ENCODE peak calls at places on chromosomes 1 and 21, in six cellular contexts. U is MM.1S; E is vagina; K is small intestine; S is CD4-positive, alpha-beta memory T cell; C is BE2C. H is an unnamed sample.

GRCh38 chr1:12600880-12601633 is 17.0 kb downstream of the DHRS3 start:
- DNase-seq in K (peak; percentile 64), E (no peak), S (peak; percentile 56), U (peak; percentile 28), C (no peak), H (peak; percentile 40)

GRCh38 chr1:30756545-30757195 is 904 bp downstream of the LAPTM5 start:
- DNase-seq in U (peak; percentile 76), K (peak; percentile 49), E (no peak), C (no peak), S (peak; percentile 73), H (no peak)

GRCh38 chr1:119004129-119004527 is 16.0 kb upstream of the TBX15 start:
- DNase-seq in C (no peak), S (no peak), E (peak; percentile 27), K (no peak), U (no peak), H (no peak)

GRCh38 chr1:203336097-203336496 is 14.8 kb downstream of the FMOD start:
- DNase-seq in U (no peak), C (no peak), K (no peak), S (no peak), E (no peak), H (no peak)

GRCh38 chr1:55245781-55246180 is 30.6 kb upstream of the USP24 start:
- DNase-seq in S (no peak), K (no peak), E (no peak), U (no peak), C (no peak), H (no peak)

GRCh38 chr1:229897540-229897939 is 169.5 kb upstream of the GALNT2 start:
- DNase-seq in U (no peak), K (no peak), C (no peak), S (no peak), E (no peak), H (no peak)

GRCh38 chr1:167442854-167443565 is 75.3 kb downstream of the CD247 start:
- DNase-seq in C (no peak), S (no peak), K (no peak), E (peak; percentile 84), U (no peak), H (no peak)

GRCh38 chr1:200895801-200896570 is 1.3 kb downstream of the INAVA start:
- DNase-seq in C (no peak), U (no peak), S (no peak), E (no peak), K (peak; percentile 88), H (no peak)

GRCh38 chr1:54517536-54517935 is 30.5 kb upstream of the ACOT11 start:
- DNase-seq in S (no peak), U (no peak), C (no peak), K (no peak), E (no peak), H (no peak)

GRCh38 chr21:38804617-38805281 is 980 bp upstream of the ETS2 start:
- DNase-seq in S (peak; percentile 13), K (peak; percentile 81), U (peak; percentile 26), C (peak; percentile 74), E (no peak), H (peak; percentile 74)

GRCh38 chr1:171805395-171806115 is 24.1 kb downstream of the METTL13 start:
- DNase-seq in E (no peak), K (peak; percentile 43), C (no peak), U (peak; percentile 70), S (no peak), H (no peak)

GRCh38 chr1:241688940-241689368 is 36.9 kb downstream of the WDR64 start:
- DNase-seq in E (no peak), K (no peak), C (no peak), S (no peak), U (no peak), H (peak; percentile 23)

GRCh38 chr1:46315669-46316403 is 12.3 kb downstream of the UQCRH start:
- DNase-seq in U (no peak), E (no peak), K (no peak), C (no peak), S (no peak), H (no peak)

GRCh38 chr1:1168156-1168450 is 5.6 kb upstream of the TTLL10 start:
- DNase-seq in S (no peak), U (no peak), C (peak; percentile 9), E (no peak), K (no peak), H (no peak)

GRCh38 chr1:108661030-108661609 is at the start of gene HENMT1:
- DNase-seq in K (peak; percentile 52), E (no peak), C (no peak), U (peak; percentile 43), S (peak; percentile 88), H (peak; percentile 85)

GRCh38 chr1:8283058-8283884 is 34.6 kb upstream of the SLC45A1 start:
- DNase-seq in K (peak; percentile 64), U (no peak), E (no peak), S (no peak), C (no peak), H (no peak)

GRCh38 chr1:224429616-224430015 is 5.0 kb downstream of the WDR26 start:
- DNase-seq in U (no peak), S (no peak), K (no peak), E (no peak), C (no peak), H (no peak)

GRCh38 chr21:29436143-29436542 is 137.4 kb downstream of the BACH1 start:
- DNase-seq in E (no peak), S (peak; percentile 45), C (no peak), U (no peak), K (peak; percentile 16), H (peak; percentile 86)

GRCh38 chr1:30412241-30413110 is 310.9 kb downstream of the MATN1 start:
- DNase-seq in C (no peak), U (no peak), S (no peak), E (peak; percentile 77), K (no peak), H (no peak)

GRCh38 chr1:18938707-18939070 is 17.8 kb downstream of the IFFO2 start:
- DNase-seq in E (no peak), C (peak; percentile 43), U (no peak), S (no peak), K (no peak), H (no peak)

GRCh38 chr1:84851839-84852238 is 41.2 kb downstream of the LPAR3 start:
- DNase-seq in C (no peak), E (no peak), U (no peak), K (no peak), S (no peak), H (peak; percentile 85)

DNA sequence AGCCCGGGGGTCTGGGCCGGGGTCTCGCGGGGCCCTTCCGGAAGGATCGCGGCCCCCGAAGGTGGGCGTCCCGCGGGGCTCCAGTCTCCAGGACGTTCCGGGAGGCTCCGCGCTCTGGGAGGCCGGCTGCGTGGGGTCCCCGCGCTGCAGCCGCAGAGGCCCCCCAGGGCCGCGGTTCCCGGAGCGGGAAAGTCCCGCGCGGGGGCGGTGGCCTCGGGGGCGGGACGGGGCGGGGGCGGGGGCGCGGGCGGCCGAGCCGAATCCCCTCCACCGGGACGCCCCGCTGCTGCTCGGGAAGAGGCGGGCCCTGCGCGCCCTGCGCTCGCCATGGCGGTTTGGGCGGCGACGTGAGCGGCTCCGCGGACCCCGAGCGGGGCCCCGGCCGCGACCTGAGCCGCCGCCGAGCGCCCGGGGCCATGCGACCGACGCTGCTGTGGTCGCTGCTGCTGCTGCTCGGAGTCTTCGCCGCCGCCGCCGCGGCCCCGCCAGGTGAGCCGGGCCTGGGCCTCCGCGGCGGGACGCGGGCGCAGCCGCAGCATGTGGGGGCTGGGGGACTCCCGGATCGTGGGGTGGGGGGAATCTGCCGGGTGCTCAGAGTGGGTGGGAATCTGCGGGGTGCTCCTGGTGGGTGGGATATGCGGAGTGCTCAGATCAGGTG is at the start of gene IFNGR2:
- DNase-seq in U (peak; percentile 64), E (no peak), C (peak; percentile 43), S (peak; percentile 44), K (no peak), H (peak; percentile 71)
- H3K4me1 ChIP-seq in U (peaks cover 11% of the 10 kb centered on the region), E (peaks cover 45% of the 10 kb centered on the region), C (no peaks in the 10 kb centered on the region), S (peaks cover 31% of the 10 kb centered on the region), K (peaks cover 6% of the 10 kb centered on the region), H (no peaks in the 10 kb centered on the region)

GRCh38 chr1:3082051-3082450 is 13.0 kb downstream of the PRDM16 start:
- DNase-seq in S (no peak), C (no peak), U (no peak), K (no peak), E (no peak), H (no peak)
- H3K4me1 ChIP-seq in S (no peaks in the 10 kb centered on the region), C (no peaks in the 10 kb centered on the region), U (no peaks in the 10 kb centered on the region), K (no peaks in the 10 kb centered on the region), E (no peaks in the 10 kb centered on the region), H (peaks cover 11% of the 10 kb centered on the region)

GRCh38 chr1:154729031-154729442 is 121.1 kb upstream of the ADAR start:
- DNase-seq in U (no peak), C (no peak), E (no peak), K (no peak), S (no peak), H (peak; percentile 72)

GRCh38 chr1:154729598-154729997 is 121.6 kb upstream of the ADAR start:
- DNase-seq in C (no peak), K (no peak), U (no peak), S (no peak), E (no peak), H (no peak)

GRCh38 chr1:154733621-154734020 is 125.6 kb upstream of the ADAR start:
- DNase-seq in C (no peak), U (no peak), S (no peak), E (no peak), K (no peak), H (no peak)

GRCh38 chr1:154730251-154730650 is 122.3 kb upstream of the ADAR start:
- DNase-seq in S (no peak), K (peak; percentile 34), C (no peak), U (no peak), E (no peak), H (peak; percentile 65)

DNA sequence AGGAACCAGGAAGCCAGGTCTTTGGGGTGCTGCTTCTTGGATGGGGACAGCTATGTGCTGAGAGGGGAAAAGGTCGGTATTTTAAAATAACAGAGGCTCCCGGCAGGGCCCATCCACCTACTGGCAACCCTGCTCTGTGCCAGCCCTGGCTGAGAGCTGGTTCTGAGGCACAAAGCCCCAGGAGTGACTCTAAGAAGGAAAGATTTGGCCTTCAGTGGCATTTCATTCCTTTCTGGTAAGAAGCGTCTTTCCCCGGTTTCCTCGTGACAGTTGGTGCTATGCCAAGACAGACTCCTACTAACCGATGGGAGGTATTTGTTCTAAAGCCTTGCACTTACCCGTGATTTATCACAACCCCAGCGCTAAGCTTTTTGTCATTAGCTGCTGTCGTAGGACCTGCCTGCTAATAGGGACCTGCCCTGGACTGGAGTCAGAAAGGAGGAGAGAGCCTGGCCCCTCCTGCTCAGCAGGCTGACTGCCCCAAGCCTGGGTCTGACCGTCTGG is 123.1 kb upstream of the ADAR start:
- DNase-seq in S (no peak), C (no peak), U (no peak), K (no peak), E (no peak), H (no peak)
- H3K4me1 ChIP-seq in S (no peaks in the 10 kb centered on the region), C (peaks cover 11% of the 10 kb centered on the region), U (peaks cover 14% of the 10 kb centered on the region), K (peaks cover 2% of the 10 kb centered on the region), E (peaks cover 33% of the 10 kb centered on the region), H (peaks cover 10% of the 10 kb centered on the region)

DNA sequence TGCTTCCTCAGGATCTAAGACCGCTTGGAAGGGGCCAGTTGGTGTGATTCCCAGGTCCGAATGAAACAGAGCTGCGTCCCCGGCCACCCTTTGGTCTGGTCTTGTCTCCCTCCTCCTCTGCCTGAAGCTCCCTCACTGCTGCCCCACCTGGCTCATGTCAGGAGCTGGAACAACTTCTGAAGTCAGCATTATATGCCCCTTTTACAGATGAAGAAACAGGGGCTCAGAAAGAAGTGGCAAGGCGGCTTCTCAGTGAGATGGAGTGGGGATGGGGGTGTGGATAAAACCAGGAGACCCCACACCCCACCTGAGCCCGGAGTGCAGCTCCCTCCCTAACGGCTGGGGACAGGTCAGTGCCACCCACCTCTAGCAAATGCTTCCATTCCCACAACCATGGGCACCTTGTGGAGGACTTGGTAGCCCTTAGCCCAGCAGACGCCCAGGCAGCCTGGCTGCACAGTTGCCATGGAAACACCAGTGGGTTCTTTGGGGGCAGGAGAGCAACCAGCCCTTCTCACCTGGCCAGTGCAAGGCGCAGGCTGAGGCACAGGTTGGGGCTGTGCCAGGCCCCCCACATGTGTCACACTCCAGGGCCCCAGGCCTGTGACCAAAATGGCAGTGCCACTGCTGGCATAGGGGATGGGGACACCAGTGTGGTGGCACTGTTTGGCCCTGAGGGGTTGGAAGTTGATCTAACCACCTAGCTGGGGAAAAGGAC is 31.9 kb upstream of the ECE1 start:
- DNase-seq in E (no peak), S (no peak), C (no peak), U (no peak), K (no peak), H (no peak)
- H3K4me1 ChIP-seq in E (peaks cover 99% of the 10 kb centered on the region), S (peaks cover 60% of the 10 kb centered on the region), C (peaks cover 71% of the 10 kb centered on the region), U (no peaks in the 10 kb centered on the region), K (peaks cover 8% of the 10 kb centered on the region), H (peaks cover 90% of the 10 kb centered on the region)